ENCODE peak calls at places on chromosomes 4 and X, in four cellular contexts. L is upper lobe of right lung, E is left ventricle myocardium inferior, T is MM.1S. U is an unnamed sample. For H3K4me1, the result is how much of the 10 kb centered on the place peaks cover.

GRCh38 chrX:104288269-104288668 is 33.5 kb upstream of the ESX1 start:
- DNase-seq in L (no peak), E (no peak), T (no peak), U (no peak)

GRCh38 chr4:3437582-3437936 is 4.2 kb upstream of the HGFAC start:
- DNase-seq in L (no peak), T (no peak), E (no peak), U (peak)

GRCh38 chrX:116198810-116199209 is 28.3 kb downstream of the AGTR2 start:
- DNase-seq in L (no peak), E (no peak), T (no peak), U (no peak)

GRCh38 chrX:136138939-136139338 is 8.4 kb upstream of the FHL1 start:
- DNase-seq in T (no peak), E (no peak), L (no peak), U (no peak)

GRCh38 chrX:53237056-53237455 is 12.0 kb upstream of the KDM5C start:
- DNase-seq in L (no peak), T (no peak), E (no peak), U (no peak)

GRCh38 chr4:3521621-3522325 is 10.4 kb downstream of the LRPAP1 start:
- DNase-seq in E (peak), L (peak), T (no peak), U (no peak)

GRCh38 chr4:139986621-139987510 is 167.1 kb downstream of the MAML3 start:
- DNase-seq in T (no peak), L (no peak), E (no peak), U (no peak)

GRCh38 chr4:103012085-103012484 is 7.4 kb downstream of the SLC9B1 start:
- DNase-seq in T (no peak), E (no peak), L (no peak), U (no peak)

GRCh38 chrX:48737213-48737938 is 24.2 kb upstream of the GLOD5 start:
- DNase-seq in E (peak), T (peak), L (peak), U (peak)

GRCh38 chr4:25842229-25842840 is 20.5 kb downstream of the SEL1L3 start:
- DNase-seq in L (no peak), E (no peak), T (peak), U (no peak)

GRCh38 chr4:78654809-78655208 is 103.2 kb downstream of the ANXA3 start:
- DNase-seq in L (no peak), E (no peak), T (no peak), U (no peak)

GRCh38 chr4:105196523-105197145 is 50.0 kb downstream of the TET2 start:
- DNase-seq in E (no peak), L (no peak), T (no peak), U (no peak)

GRCh38 chr4:162586266-162586665 is 422.5 kb upstream of the FSTL5 start:
- DNase-seq in T (no peak), L (no peak), E (no peak), U (no peak)

GRCh38 chr4:165359501-165359900 is 19.3 kb upstream of the CPE start:
- DNase-seq in T (no peak), L (no peak), E (no peak), U (peak)

GRCh38 chr4:1033840-1034551 is 22.6 kb downstream of the FGFRL1 start:
- DNase-seq in L (no peak), T (no peak), E (peak), U (no peak)

DNA sequence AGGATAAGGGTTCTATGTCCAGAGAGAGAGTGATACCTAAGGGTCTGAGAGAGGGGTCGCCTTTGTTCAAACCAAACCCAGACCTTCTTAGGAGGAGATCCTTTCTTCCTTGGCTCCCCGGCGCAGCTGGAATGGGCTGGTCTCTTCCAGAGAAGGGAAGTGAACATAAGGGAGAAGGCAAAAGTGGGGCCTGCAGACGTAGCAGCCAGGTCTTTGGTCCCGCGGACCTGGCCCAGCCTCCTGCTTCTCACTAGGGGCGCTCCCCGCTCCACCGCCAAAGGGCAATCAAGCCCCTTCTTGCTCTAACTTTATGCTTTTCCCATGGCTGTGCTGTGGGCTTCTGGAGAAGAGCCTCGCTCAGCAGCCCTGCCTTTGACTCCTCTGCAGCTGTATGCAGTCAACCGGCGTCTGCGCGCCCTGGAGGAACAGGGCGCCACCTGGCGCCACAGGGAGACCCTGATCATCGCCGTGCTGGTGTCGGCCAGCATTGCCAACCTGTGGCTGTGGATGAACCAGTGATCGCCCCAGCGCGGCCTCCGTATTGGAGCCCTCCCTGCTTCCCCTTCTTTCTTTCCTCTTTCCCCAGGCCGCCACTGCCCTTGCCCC is 6.5 kb downstream of the FATE1 start:
- DNase-seq in T (no peak), L (no peak), E (peak), U (peak)
- TF ChIP-seq CTCF in T (no peak), L (peak), E (peak), U (peak)

GRCh38 chr4:143354990-143355389 is 18.3 kb downstream of the GAB1 start:
- DNase-seq in L (no peak), T (peak), E (no peak), U (no peak)
- H3K4me1 ChIP-seq in L (half or more), T (half or more), E (under half), U (half or more)

GRCh38 chr4:166481014-166481507 is 608.0 kb downstream of the TLL1 start:
- DNase-seq in T (no peak), E (no peak), L (no peak), U (no peak)
- H3K27ac ChIP-seq in T (no peak), E (no peak), L (no peak), U (no peak)

DNA sequence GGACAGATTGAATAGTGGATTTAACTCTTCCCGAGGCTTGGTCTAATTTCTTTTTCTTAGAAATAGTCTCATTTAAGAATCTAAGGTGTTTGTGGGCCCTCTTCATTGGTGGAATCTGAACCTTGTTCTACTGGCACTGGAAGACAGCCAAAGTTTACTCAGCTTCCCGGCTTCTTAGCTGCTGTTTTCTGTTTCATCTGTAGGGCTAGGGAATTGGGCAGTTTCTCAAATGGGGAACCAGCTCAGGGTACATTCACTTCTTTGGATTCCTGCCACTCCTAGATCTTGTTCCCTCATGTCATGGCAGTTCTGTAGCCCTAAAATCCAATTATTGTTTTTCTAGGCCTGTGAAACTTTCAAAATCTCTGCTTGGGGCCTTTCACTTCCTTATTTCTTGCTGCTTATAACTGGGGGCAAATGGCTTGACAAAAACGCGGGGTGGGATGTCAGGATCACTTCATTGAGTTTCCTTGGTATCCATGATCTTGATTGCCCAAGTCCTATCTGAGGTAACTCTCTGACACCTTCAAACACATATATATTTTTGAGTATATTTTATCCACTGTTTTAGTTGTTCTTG is 985.0 kb downstream of the C4orf33 start:
- DNase-seq in T (no peak), E (no peak), L (no peak), U (peak)
- TF ChIP-seq CTCF in T (no peak), E (no peak), L (no peak), U (no peak)

GRCh38 chrX:18643853-18644252 is 28.1 kb downstream of the RS1 start:
- DNase-seq in T (no peak), L (no peak), E (no peak), U (no peak)
- H3K4me1 ChIP-seq in T (under half), L (under half), E (under half), U (under half)

GRCh38 chr4:40530961-40531635 is 98.6 kb downstream of the RBM47 start:
- DNase-seq in E (no peak), L (no peak), T (no peak), U (no peak)

GRCh38 chr4:40525811-40526598 is 103.7 kb downstream of the RBM47 start:
- DNase-seq in T (no peak), L (no peak), E (no peak), U (peak)

GRCh38 chr4:40524642-40525041 is 105.0 kb downstream of the RBM47 start:
- DNase-seq in L (no peak), E (peak), T (no peak), U (no peak)

GRCh38 chr4:40523581-40523980 is 106.1 kb downstream of the RBM47 start:
- DNase-seq in T (no peak), L (no peak), E (no peak), U (no peak)

DNA sequence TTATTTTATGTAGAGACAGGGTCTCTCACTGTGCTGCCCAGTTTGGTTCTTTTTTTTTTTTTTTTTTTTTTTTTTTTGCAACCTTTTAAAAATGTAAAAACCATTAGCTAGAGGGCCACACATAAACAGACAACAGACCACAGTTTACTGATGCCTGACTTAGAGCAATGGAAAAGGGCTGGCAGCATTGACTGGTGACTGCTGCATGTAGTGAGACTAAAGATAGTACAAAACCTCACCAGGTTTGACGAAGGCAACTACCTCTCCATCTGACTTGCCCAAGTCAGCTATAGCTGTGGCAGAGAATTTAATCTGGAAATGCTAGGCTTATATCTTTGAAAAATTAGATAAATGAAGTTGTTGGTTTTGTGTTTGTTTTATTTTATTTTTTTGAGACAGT is 102.9 kb downstream of the RBM47 start:
- DNase-seq in T (no peak), L (no peak), E (no peak), U (no peak)
- H3K27ac ChIP-seq in T (no peak), L (peak), E (peak), U (no peak)

GRCh38 chr4:110198472-110199419 is at the start of gene ELOVL6:
- DNase-seq in E (peak), T (peak), L (peak), U (peak)
- TF ChIP-seq CTCF in E (no peak), T (no peak), L (no peak), U (no peak)

DNA sequence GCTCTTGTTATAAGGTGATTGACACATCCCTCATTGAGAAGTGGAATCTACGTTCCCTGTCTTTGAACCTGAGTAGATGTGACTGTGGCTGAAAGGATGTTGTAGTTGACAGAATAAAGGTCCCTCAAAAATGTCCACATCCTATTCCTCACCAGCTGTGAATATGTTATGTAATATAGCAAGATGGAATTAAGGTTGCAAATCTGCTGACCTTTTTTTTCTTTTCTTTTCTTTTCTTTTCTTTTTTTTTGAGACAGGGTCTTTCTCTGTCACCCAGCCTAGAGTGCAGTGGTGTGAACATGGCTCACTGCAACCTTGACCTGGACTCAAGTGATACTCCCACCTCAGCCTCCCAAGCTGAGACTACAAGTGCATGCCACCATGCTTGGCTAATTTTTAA is 7.2 kb upstream of the CCNG2 start:
- DNase-seq in T (no peak), L (no peak), E (no peak), U (no peak)
- H3K4me1 ChIP-seq in T (under half), L (under half), E (under half), U (under half)

U was measured in foreskin keratinocyte.